ENCODE peak calls at places on chromosomes 1 and 21, in nine cellular contexts. C is heart left ventricle, J is GM12865, L is heart right ventricle, O is neural crest cell, V is pancreas, X is progenitor cell of endocrine pancreas, T is coronary artery, F is A549. I is an unnamed sample.

GRCh38 chr1:46413596-46413985 is 19.5 kb downstream of the FAAH start:
- DNase-seq in L (no peak), X (no peak), O (no peak), F (no peak), T (no peak), C (no peak), V (no peak), J (peak; percentile 40), I (peak; percentile 50)

GRCh38 chr1:193926956-193927355 is 740.5 kb upstream of the B3GALT2 start:
- DNase-seq in T (no peak), F (no peak), L (peak; percentile 29), J (no peak), V (no peak), C (peak; percentile 78), O (no peak), X (no peak), I (no peak)

GRCh38 chr1:35047188-35047858 is 15.6 kb upstream of the ZMYM6 start:
- DNase-seq in V (no peak), O (no peak), L (no peak), J (no peak), F (no peak), T (no peak), X (no peak), C (no peak), I (no peak)

GRCh38 chr1:153478692-153479618 is 18.5 kb upstream of the S100A7 start:
- DNase-seq in V (no peak), J (no peak), X (no peak), C (no peak), O (no peak), F (no peak), L (no peak), T (no peak), I (no peak)

GRCh38 chr21:41233913-41234312 is 66.0 kb downstream of the BACE2 start:
- DNase-seq in T (no peak), O (no peak), F (no peak), L (no peak), X (no peak), J (no peak), C (no peak), V (no peak), I (no peak)

GRCh38 chr1:234963180-234963903 is 165.3 kb downstream of the TOMM20 start:
- DNase-seq in O (no peak), J (peak; percentile 98), T (peak; percentile 86), L (peak; percentile 84), V (peak; percentile 61), F (peak; percentile 92), X (no peak), C (peak; percentile 91), I (no peak)

GRCh38 chr1:164565356-164565755 is 6.4 kb downstream of the PBX1 start:
- DNase-seq in O (no peak), T (no peak), C (no peak), X (no peak), V (no peak), F (no peak), J (no peak), L (no peak), I (no peak)

GRCh38 chr1:115363171-115363570 is 25.1 kb upstream of the NGF start:
- DNase-seq in F (no peak), J (peak; percentile 10), T (no peak), C (no peak), V (no peak), X (no peak), L (no peak), O (no peak), I (no peak)

GRCh38 chr1:182764029-182764768 is 25.4 kb upstream of the NPL start:
- DNase-seq in F (no peak), J (no peak), V (no peak), L (no peak), X (no peak), O (no peak), T (no peak), C (no peak), I (no peak)

GRCh38 chr1:201128476-201128875 is 1.5 kb upstream of the ASCL5 start:
- DNase-seq in O (no peak), L (no peak), J (no peak), V (no peak), C (no peak), T (no peak), X (no peak), F (no peak), I (no peak)

GRCh38 chr1:201125805-201126204 is 1.2 kb downstream of the ASCL5 start:
- DNase-seq in V (peak; percentile 37), X (no peak), C (no peak), F (no peak), O (no peak), J (no peak), L (no peak), T (no peak), I (no peak)

GRCh38 chr1:201127755-201128455 is 921 bp upstream of the ASCL5 start:
- DNase-seq in F (no peak), V (peak; percentile 39), X (no peak), C (no peak), O (no peak), L (no peak), T (no peak), J (no peak), I (no peak)

GRCh38 chr1:201126463-201126831 is 537 bp downstream of the ASCL5 start:
- DNase-seq in V (no peak), J (no peak), T (no peak), F (no peak), X (no peak), L (no peak), C (no peak), O (no peak), I (no peak)

DNA sequence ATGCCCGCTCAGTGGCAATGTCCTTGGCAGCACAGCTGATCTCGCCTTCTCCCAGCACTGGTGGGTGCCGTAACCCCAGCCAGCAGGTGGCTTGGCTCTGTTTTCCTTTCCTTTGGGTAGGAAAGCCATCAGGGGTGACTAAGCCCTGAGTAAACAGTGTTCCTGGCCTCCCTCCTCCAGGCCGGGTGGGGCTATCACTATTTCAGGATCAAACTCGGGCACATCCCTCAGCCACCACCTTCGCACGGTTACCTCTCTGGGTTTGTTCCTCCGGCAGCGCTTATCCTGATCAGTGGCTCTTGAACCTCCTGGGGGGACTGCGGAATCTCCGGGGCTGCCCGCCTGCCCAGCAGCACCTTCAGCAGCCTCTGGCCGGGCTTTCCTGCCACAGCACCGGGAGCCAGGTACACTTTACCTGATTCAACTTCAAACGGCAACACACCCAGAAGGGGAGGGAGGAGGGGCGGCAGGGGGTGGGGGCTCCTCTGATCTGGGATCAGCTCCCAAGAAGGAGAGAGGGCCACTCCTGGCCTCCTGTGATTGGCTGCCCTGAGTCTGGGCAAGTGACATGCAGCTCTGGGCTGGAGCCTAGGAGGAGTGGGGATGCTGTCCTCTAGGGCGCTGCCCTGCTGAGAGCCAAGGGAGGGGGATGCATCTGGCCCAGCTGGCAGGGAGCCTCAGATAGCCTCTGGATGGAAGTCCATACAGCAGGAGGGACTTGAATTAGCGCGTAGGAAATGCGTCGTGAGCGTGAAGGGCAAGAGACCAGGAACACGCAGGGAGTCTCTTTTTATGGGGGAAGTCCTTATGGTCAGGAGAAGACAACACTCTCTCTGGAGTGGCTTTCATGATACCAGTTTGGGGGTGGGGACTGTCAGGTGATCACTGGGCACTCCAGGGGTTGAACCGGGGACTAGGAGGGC is at the start of gene ASCL5:
- DNase-seq in V (peak; percentile 91), F (peak; percentile 53), T (no peak), L (no peak), C (no peak), J (no peak), O (no peak), X (no peak), I (no peak)
- TF ChIP-seq CTCF in V (no peak), F (no peak), T (no peak), L (no peak), C (no peak), J (no peak), O (no peak), X (no peak), I (no peak)

GRCh38 chr1:47703161-47703825 is 265.4 kb downstream of the FOXD2 start:
- DNase-seq in F (no peak), L (no peak), X (no peak), J (no peak), T (peak; percentile 82), C (no peak), V (no peak), O (no peak), I (peak; percentile 51)

GRCh38 chr1:47705517-47706130 is 267.8 kb downstream of the FOXD2 start:
- DNase-seq in J (no peak), L (no peak), V (no peak), O (no peak), T (no peak), F (no peak), C (no peak), X (no peak), I (no peak)

GRCh38 chr1:47701741-47702515 is 264.1 kb downstream of the FOXD2 start:
- DNase-seq in C (no peak), J (no peak), T (no peak), L (no peak), F (no peak), X (no peak), V (no peak), O (no peak), I (no peak)

GRCh38 chr1:47701283-47701682 is 263.4 kb downstream of the FOXD2 start:
- DNase-seq in V (no peak), F (no peak), L (no peak), T (no peak), C (no peak), O (no peak), X (no peak), J (no peak), I (no peak)

GRCh38 chr1:47703981-47704596 is 266.2 kb downstream of the FOXD2 start:
- DNase-seq in C (no peak), V (no peak), J (no peak), O (no peak), T (no peak), X (no peak), L (no peak), F (peak; percentile 28), I (no peak)
- TF ChIP-seq CTCF in C (no peak), V (no peak), J (no peak), O (peak; percentile 44), T (no peak), X (peak; percentile 31), L (peak; percentile 38), F (no peak), I (no peak)

GRCh38 chr1:53470155-53470554 is 11.0 kb downstream of the DMRTB1 start:
- DNase-seq in J (no peak), T (peak; percentile 70), V (peak; percentile 61), C (peak; percentile 80), F (peak; percentile 51), L (peak; percentile 53), X (peak; percentile 89), O (peak; percentile 97), I (peak; percentile 94)
- TF ChIP-seq CTCF in J (no peak), T (no peak), V (no peak), C (peak; percentile 39), F (peak; percentile 21), L (peak; percentile 75), X (peak; percentile 97), O (peak; percentile 85), I (peak; percentile 97)

GRCh38 chr1:215786997-215787396 is 219.9 kb downstream of the KCTD3 start:
- DNase-seq in F (no peak), T (no peak), X (no peak), J (no peak), O (no peak), C (no peak), V (no peak), L (no peak), I (no peak)

GRCh38 chr1:215793210-215793609 is 226.1 kb downstream of the KCTD3 start:
- DNase-seq in O (no peak), X (no peak), C (no peak), F (no peak), V (no peak), T (no peak), L (no peak), J (peak; percentile 2), I (no peak)

GRCh38 chr1:215794151-215794550 is 227.0 kb downstream of the KCTD3 start:
- DNase-seq in X (no peak), C (no peak), V (no peak), F (no peak), O (no peak), T (no peak), L (no peak), J (no peak), I (no peak)

GRCh38 chr1:215789981-215790380 is 222.9 kb downstream of the KCTD3 start:
- DNase-seq in J (no peak), O (no peak), F (no peak), L (no peak), X (no peak), C (no peak), V (no peak), T (no peak), I (no peak)
- TF ChIP-seq CTCF in J (no peak), O (no peak), F (no peak), L (no peak), X (no peak), C (no peak), V (no peak), T (no peak), I (no peak)

I was measured in nephron progenitor cell.